ENCODE peak calls at places on chromosomes 4 and X, in five cellular contexts. V, A, W, E and J are unnamed samples.

GRCh38 chr4:65472531-65472930 is 197.8 kb downstream of the EPHA5 start:
- DNase-seq in V (no peak), A (no peak), W (no peak), E (no peak), J (no peak)

GRCh38 chrX:154040307-154040756 is 20.6 kb upstream of the IRAK1 start:
- DNase-seq in V (peak; percentile 65), A (no peak), W (no peak), E (no peak), J (no peak)

GRCh38 chr4:121112530-121112929 is 40.2 kb upstream of the NDNF start:
- DNase-seq in V (no peak), A (no peak), W (no peak), E (no peak), J (no peak)

GRCh38 chr4:130025701-130026100 is 929.7 kb downstream of the C4orf33 start:
- DNase-seq in V (no peak), A (no peak), W (no peak), E (no peak), J (no peak)

GRCh38 chrX:82218361-82218760 is 1016.5 kb downstream of the SH3BGRL start:
- DNase-seq in V (peak; percentile 17), A (no peak), W (peak; percentile 55), E (peak; percentile 6), J (no peak)

GRCh38 chr4:21097865-21098264 is 397.6 kb downstream of the PACRGL start:
- DNase-seq in V (no peak), A (no peak), W (no peak), E (no peak), J (no peak)

GRCh38 chrX:29419774-29420553 is 795.4 kb upstream of the MAGEB2 start:
- DNase-seq in V (no peak), A (no peak), W (no peak), E (no peak), J (no peak)

GRCh38 chr4:23789765-23790164 is 100.1 kb downstream of the PPARGC1A start:
- DNase-seq in V (no peak), A (peak; percentile 57), W (no peak), E (no peak), J (peak; percentile 75)

GRCh38 chrX:152733261-152733975 is at the start of the genes CSAG1 and MAGEA12:
- DNase-seq in V (no peak), A (no peak), W (no peak), E (no peak), J (no peak)

GRCh38 chr4:10096201-10096975 is 20.2 kb downstream of the WDR1 start:
- DNase-seq in V (peak; percentile 97), A (peak; percentile 64), W (peak; percentile 89), E (peak; percentile 64), J (peak; percentile 85)

GRCh38 chrX:134236690-134237362 is at the start of gene CCDC160:
- DNase-seq in V (no peak), A (no peak), W (peak; percentile 51), E (no peak), J (no peak)

GRCh38 chr4:182923796-182924365 is 6.7 kb upstream of the DCTD start:
- DNase-seq in V (no peak), A (no peak), W (no peak), E (no peak), J (no peak)

GRCh38 chr4:2660596-2661211 is 95.4 kb downstream of the TNIP2 start:
- DNase-seq in V (no peak), A (no peak), W (no peak), E (no peak), J (no peak)

GRCh38 chr4:156705291-156705690 is 266.3 kb downstream of the PDGFC start:
- DNase-seq in V (peak; percentile 4), A (no peak), W (peak; percentile 26), E (no peak), J (no peak)

GRCh38 chr4:1278336-1278670 is 11.4 kb upstream of the MAEA start:
- DNase-seq in V (peak; percentile 61), A (no peak), W (peak; percentile 76), E (no peak), J (no peak)

GRCh38 chrX:71178908-71179307 is 34.3 kb downstream of the NLGN3 start:
- DNase-seq in V (peak; percentile 44), A (peak; percentile 53), W (peak; percentile 76), E (peak; percentile 54), J (peak; percentile 2)

GRCh38 chr4:79492148-79492547 is 84.1 kb upstream of the GK2 start:
- DNase-seq in V (no peak), A (no peak), W (no peak), E (no peak), J (no peak)

GRCh38 chr4:169899295-169899694 is 126.9 kb downstream of the MFAP3L start:
- DNase-seq in V (peak; percentile 92), A (no peak), W (peak; percentile 34), E (no peak), J (no peak)

GRCh38 chrX:85503258-85504158 is 124.0 kb upstream of the POF1B start:
- DNase-seq in V (peak; percentile 85), A (no peak), W (no peak), E (no peak), J (no peak)

GRCh38 chrX:100296183-100296753 is 113.8 kb downstream of the PCDH19 start:
- DNase-seq in V (no peak), A (no peak), W (no peak), E (no peak), J (no peak)

GRCh38 chr4:147409350-147409749 is 71.5 kb upstream of the EDNRA start:
- DNase-seq in V (peak; percentile 33), A (no peak), W (no peak), E (no peak), J (no peak)

GRCh38 chrX:101057095-101057714 is 5.3 kb upstream of the TRMT2B start:
- DNase-seq in V (peak; percentile 57), A (no peak), W (peak; percentile 51), E (no peak), J (no peak)

GRCh38 chr4:149047368-149047767 is 605.2 kb upstream of the NR3C2 start:
- DNase-seq in V (no peak), A (no peak), W (no peak), E (no peak), J (no peak)

GRCh38 chr4:89307446-89308160 is at the start of gene GPRIN3:
- DNase-seq in V (no peak), A (peak; percentile 50), W (no peak), E (peak; percentile 46), J (no peak)

GRCh38 chr4:168815373-168816345 is 194.4 kb downstream of the CBR4 start:
- DNase-seq in V (no peak), A (no peak), W (no peak), E (no peak), J (no peak)

GRCh38 chr4:182827981-182828677 is 89.1 kb downstream of the DCTD start:
- DNase-seq in V (no peak), A (no peak), W (no peak), E (no peak), J (no peak)

GRCh38 chr4:57104706-57105560 is 5.3 kb downstream of the IGFBP7 start:
- DNase-seq in V (no peak), A (no peak), W (no peak), E (no peak), J (no peak)

GRCh38 chrX:115268421-115268820 is 21.1 kb upstream of the LUZP4 start:
- DNase-seq in V (no peak), A (no peak), W (peak; percentile 43), E (no peak), J (no peak)

GRCh38 chr4:189912170-189912569 is 28.5 kb upstream of the FRG1 start:
- DNase-seq in V (peak; percentile 1), A (no peak), W (peak; percentile 4), E (no peak), J (no peak)

GRCh38 chrX:79530310-79531108 is 163.4 kb upstream of the ITM2A start:
- DNase-seq in V (no peak), A (no peak), W (no peak), E (no peak), J (no peak)

GRCh38 chrX:79524642-79525041 is 157.5 kb upstream of the ITM2A start:
- DNase-seq in V (peak; percentile 3), A (no peak), W (peak; percentile 14), E (peak; percentile 10), J (no peak)
- TF ChIP-seq CTCF in V (peak; percentile 27), A (no peak), W (peak; percentile 50), E (peak; percentile 62), J (peak; percentile 33)

GRCh38 chr4:125314676-125315570 is at the start of gene FAT4:
- DNase-seq in V (peak; percentile 94), A (peak; percentile 92), W (peak; percentile 85), E (no peak), J (peak; percentile 67)
- H3K4me3 ChIP-seq in V (peak within 1 kb of the TSS; percentile 93), A (peak within 1 kb of the TSS; percentile 77), W (peak within 1 kb of the TSS; percentile 93), E (no peak within 1 kb of the TSS), J (peak within 1 kb of the TSS; percentile 75)

GRCh38 chr4:37837446-37837845 is 11.0 kb downstream of the PGM2 start:
- DNase-seq in V (peak; percentile 21), A (no peak), W (peak; percentile 22), E (no peak), J (no peak)

GRCh38 chr4:37836256-37836655 is 9.8 kb downstream of the PGM2 start:
- DNase-seq in V (no peak), A (no peak), W (no peak), E (no peak), J (no peak)

GRCh38 chr4:37836838-37837413 is 10.4 kb downstream of the PGM2 start:
- DNase-seq in V (no peak), A (no peak), W (no peak), E (no peak), J (no peak)

GRCh38 chr4:37835806-37836205 is 9.3 kb downstream of the PGM2 start:
- DNase-seq in V (no peak), A (no peak), W (no peak), E (no peak), J (no peak)

DNA sequence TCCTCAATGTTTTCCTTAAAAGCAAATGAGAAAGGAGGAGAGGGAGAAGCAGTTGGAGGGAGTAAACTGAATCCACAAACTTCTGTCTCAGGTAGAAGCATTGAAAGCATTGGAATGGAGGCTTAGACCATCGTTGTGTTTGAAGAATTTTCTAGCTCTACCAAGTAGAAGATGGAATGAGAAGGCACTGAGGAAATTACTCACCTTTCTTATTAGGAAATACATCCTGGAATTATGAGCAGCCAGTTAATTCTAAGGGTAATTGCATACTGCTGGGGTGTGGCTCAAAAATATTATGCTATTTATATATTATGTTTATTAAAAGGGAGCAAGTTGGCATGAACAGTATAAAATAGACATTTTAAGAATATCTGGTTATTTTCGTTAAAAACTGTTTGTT is 12.9 kb downstream of the PGM2 start:
- DNase-seq in V (no peak), A (no peak), W (no peak), E (no peak), J (no peak)
- H3K36me3 ChIP-seq in V (peaks cover 20% of the 10 kb centered on the region), A (peaks cover 20% of the 10 kb centered on the region), W (peaks cover 7% of the 10 kb centered on the region), E (peaks cover 72% of the 10 kb centered on the region), J (no peaks in the 10 kb centered on the region)

GRCh38 chr4:73021634-73022033 is 47.9 kb downstream of the COX18 start:
- DNase-seq in V (peak; percentile 34), A (no peak), W (peak; percentile 80), E (no peak), J (no peak)
- TF ChIP-seq CTCF in V (peak; percentile 37), A (no peak), W (peak; percentile 85), E (peak; percentile 35), J (peak; percentile 25)